ENCODE peak calls at places on chromosomes 4 and X, in five cellular contexts. One of them, this sample, is unnamed.
A peak's percentile ranks its signal among the peaks of the same experiment; 100 is the strongest.

GRCh38 chr4:1199556-1200331 is 27.4 kb upstream of the SPON2 start:
- DNase-seq in dorsolateral prefrontal cortex: peak; percentile 9
- DNase-seq in HL-60: no peak
- DNase-seq in OCI-LY7: no peak
- DNase-seq in coronary artery: peak; percentile 61
- DNase-seq in this sample: no peak

GRCh38 chr4:173547889-173548288 is 17.9 kb upstream of the HAND2 start:
- DNase-seq in coronary artery: no peak
- DNase-seq in OCI-LY7: no peak
- DNase-seq in dorsolateral prefrontal cortex: no peak
- DNase-seq in HL-60: peak; percentile 30
- DNase-seq in this sample: no peak

GRCh38 chr4:139907001-139907809 is 241.6 kb downstream of the MGST2 start:
- DNase-seq in HL-60: no peak
- DNase-seq in dorsolateral prefrontal cortex: no peak
- DNase-seq in OCI-LY7: no peak
- DNase-seq in coronary artery: no peak
- DNase-seq in this sample: no peak

GRCh38 chrX:69124108-69124507 is 41.1 kb downstream of the PJA1 start:
- DNase-seq in coronary artery: no peak
- DNase-seq in dorsolateral prefrontal cortex: no peak
- DNase-seq in OCI-LY7: no peak
- DNase-seq in HL-60: no peak
- DNase-seq in this sample: no peak

GRCh38 chrX:120732879-120733278 is 103.0 kb upstream of the C1GALT1C1 start:
- DNase-seq in dorsolateral prefrontal cortex: no peak
- DNase-seq in coronary artery: no peak
- DNase-seq in OCI-LY7: no peak
- DNase-seq in HL-60: no peak
- DNase-seq in this sample: no peak

GRCh38 chr4:138659041-138659565 is 356.5 kb upstream of the NOCT start:
- DNase-seq in OCI-LY7: no peak
- DNase-seq in HL-60: no peak
- DNase-seq in dorsolateral prefrontal cortex: no peak
- DNase-seq in coronary artery: no peak
- DNase-seq in this sample: no peak

GRCh38 chrX:9291666-9292065 is 173.2 kb upstream of the TBL1X start:
- DNase-seq in dorsolateral prefrontal cortex: no peak
- DNase-seq in HL-60: no peak
- DNase-seq in OCI-LY7: no peak
- DNase-seq in coronary artery: no peak
- DNase-seq in this sample: no peak

GRCh38 chrX:56813318-56813837 is 84.3 kb downstream of the NBDY start:
- DNase-seq in coronary artery: peak; percentile 75
- DNase-seq in HL-60: peak; percentile 62
- DNase-seq in OCI-LY7: no peak
- DNase-seq in dorsolateral prefrontal cortex: no peak
- DNase-seq in this sample: no peak

GRCh38 chr4:68948044-68948743 is 3.4 kb downstream of the UGT2A3 start:
- DNase-seq in HL-60: no peak
- DNase-seq in coronary artery: no peak
- DNase-seq in OCI-LY7: no peak
- DNase-seq in dorsolateral prefrontal cortex: no peak
- DNase-seq in this sample: no peak

GRCh38 chr4:103424853-103425252 is 226.7 kb upstream of the CENPE start:
- DNase-seq in HL-60: no peak
- DNase-seq in dorsolateral prefrontal cortex: no peak
- DNase-seq in OCI-LY7: no peak
- DNase-seq in coronary artery: no peak
- DNase-seq in this sample: no peak

GRCh38 chr4:161929966-161930365 is 233.8 kb downstream of the FSTL5 start:
- DNase-seq in HL-60: no peak
- DNase-seq in dorsolateral prefrontal cortex: no peak
- DNase-seq in coronary artery: no peak
- DNase-seq in OCI-LY7: no peak
- DNase-seq in this sample: no peak

GRCh38 chrX:1466971-1467561 is 14.4 kb upstream of the ASMTL start:
- DNase-seq in dorsolateral prefrontal cortex: no peak
- DNase-seq in HL-60: peak; percentile 51
- DNase-seq in coronary artery: peak; percentile 38
- DNase-seq in OCI-LY7: peak; percentile 90
- DNase-seq in this sample: no peak

GRCh38 chr4:13627185-13627605 is 330 bp downstream of the BOD1L1 start:
- DNase-seq in HL-60: peak; percentile 30
- DNase-seq in dorsolateral prefrontal cortex: no peak
- DNase-seq in OCI-LY7: peak; percentile 55
- DNase-seq in coronary artery: no peak
- DNase-seq in this sample: no peak

GRCh38 chr4:20367446-20367845 is 115.7 kb downstream of the SLIT2 start:
- DNase-seq in OCI-LY7: no peak
- DNase-seq in dorsolateral prefrontal cortex: no peak
- DNase-seq in coronary artery: no peak
- DNase-seq in HL-60: no peak
- DNase-seq in this sample: no peak

GRCh38 chrX:43958529-43958928 is 14.7 kb downstream of the NDP start:
- DNase-seq in HL-60: peak; percentile 42
- DNase-seq in OCI-LY7: peak; percentile 40
- DNase-seq in coronary artery: no peak
- DNase-seq in dorsolateral prefrontal cortex: peak; percentile 35
- DNase-seq in this sample: peak; percentile 46

GRCh38 chr4:57109847-57110634 is at the start of gene IGFBP7:
- DNase-seq in coronary artery: peak; percentile 88
- DNase-seq in HL-60: peak; percentile 34
- DNase-seq in OCI-LY7: no peak
- DNase-seq in dorsolateral prefrontal cortex: no peak
- DNase-seq in this sample: no peak

GRCh38 chr4:95023110-95023509 is 265.4 kb downstream of the BMPR1B start:
- DNase-seq in dorsolateral prefrontal cortex: no peak
- DNase-seq in OCI-LY7: no peak
- DNase-seq in coronary artery: no peak
- DNase-seq in HL-60: no peak
- DNase-seq in this sample: no peak

GRCh38 chrX:40006025-40007017 is 91.4 kb downstream of the BCOR start:
- DNase-seq in HL-60: peak; percentile 12
- DNase-seq in OCI-LY7: no peak
- DNase-seq in coronary artery: no peak
- DNase-seq in dorsolateral prefrontal cortex: no peak
- DNase-seq in this sample: no peak

GRCh38 chr4:180799798-180800197 is 1443.4 kb upstream of the TENM3 start:
- DNase-seq in dorsolateral prefrontal cortex: no peak
- DNase-seq in coronary artery: no peak
- DNase-seq in OCI-LY7: no peak
- DNase-seq in HL-60: no peak
- DNase-seq in this sample: no peak

GRCh38 chr4:149521611-149522010 is 294.0 kb downstream of the IQCM start:
- DNase-seq in dorsolateral prefrontal cortex: no peak
- DNase-seq in OCI-LY7: no peak
- DNase-seq in coronary artery: no peak
- DNase-seq in HL-60: no peak
- DNase-seq in this sample: no peak

GRCh38 chrX:78839711-78840110 is 92.2 kb downstream of the LPAR4 start:
- DNase-seq in coronary artery: no peak
- DNase-seq in dorsolateral prefrontal cortex: no peak
- DNase-seq in HL-60: no peak
- DNase-seq in OCI-LY7: no peak
- DNase-seq in this sample: no peak

GRCh38 chr4:7210818-7211217 is 18.5 kb downstream of the SORCS2 start:
- DNase-seq in dorsolateral prefrontal cortex: no peak
- DNase-seq in HL-60: no peak
- DNase-seq in OCI-LY7: no peak
- DNase-seq in coronary artery: no peak
- DNase-seq in this sample: peak; percentile 37
- H3K4me3 ChIP-seq in dorsolateral prefrontal cortex: no peak overlapping the region
- H3K4me3 ChIP-seq in HL-60: no peak overlapping the region
- H3K4me3 ChIP-seq in OCI-LY7: no peak overlapping the region
- H3K4me3 ChIP-seq in coronary artery: no peak overlapping the region
- H3K4me3 ChIP-seq in this sample: no peak overlapping the region

GRCh38 chrX:29044802-29045201 is 457.6 kb downstream of the IL1RAPL1 start:
- DNase-seq in HL-60: no peak
- DNase-seq in coronary artery: no peak
- DNase-seq in dorsolateral prefrontal cortex: no peak
- DNase-seq in OCI-LY7: no peak
- DNase-seq in this sample: no peak
- TF ChIP-seq CTCF in HL-60: no peak
- TF ChIP-seq CTCF in coronary artery: no peak
- TF ChIP-seq CTCF in dorsolateral prefrontal cortex: peak; percentile 26
- TF ChIP-seq CTCF in OCI-LY7: no peak
- TF ChIP-seq CTCF in this sample: no peak

DNA sequence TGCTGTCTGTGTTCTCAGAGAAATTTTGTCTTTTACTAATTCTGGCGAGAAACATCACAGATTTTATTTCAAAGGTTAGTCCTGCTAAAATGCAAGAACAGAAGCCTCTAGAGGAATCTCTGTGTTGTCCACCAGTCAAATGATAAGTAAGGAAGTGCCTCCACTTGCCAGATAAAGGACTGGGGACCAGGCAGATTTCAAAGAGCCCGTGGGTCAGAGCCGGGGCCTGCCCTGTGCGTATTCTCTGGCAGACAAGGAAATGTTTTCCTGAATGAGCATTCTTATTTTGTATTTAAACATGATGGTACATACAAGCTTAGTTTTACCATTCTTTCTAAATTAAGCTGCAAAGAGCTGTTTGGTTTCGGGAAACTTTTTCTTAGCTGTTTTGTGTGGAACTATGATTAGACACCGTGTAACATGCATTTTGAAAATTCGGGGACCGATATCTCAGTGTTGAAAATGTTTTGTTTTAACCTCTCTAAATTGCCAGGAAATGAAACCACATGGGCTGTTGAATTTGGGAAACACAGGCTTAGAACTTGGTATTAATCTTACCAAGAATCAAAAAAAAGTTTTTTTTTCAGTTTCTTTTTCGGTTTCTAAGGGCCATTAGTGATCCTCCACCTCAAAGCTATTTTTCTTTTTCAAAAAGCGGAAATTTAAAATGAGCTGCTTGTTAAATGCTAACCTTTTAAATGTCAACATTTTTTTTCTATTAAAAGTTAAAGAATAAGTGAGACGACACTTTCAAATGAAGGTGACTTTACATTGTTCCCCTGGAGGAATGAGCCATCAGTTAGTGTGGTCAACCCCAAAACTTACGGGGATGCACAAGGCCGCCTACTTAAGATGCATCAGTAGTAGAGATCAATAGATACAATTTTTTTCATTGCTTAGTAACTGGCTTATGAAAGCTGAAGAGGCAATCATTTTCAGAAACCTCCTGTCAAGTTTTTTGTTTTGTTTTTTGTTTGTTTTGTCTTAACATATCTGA is 89.6 kb upstream of the MTM1 start:
- DNase-seq in HL-60: no peak
- DNase-seq in coronary artery: no peak
- DNase-seq in dorsolateral prefrontal cortex: no peak
- DNase-seq in OCI-LY7: no peak
- DNase-seq in this sample: no peak
- H3K4me3 ChIP-seq in HL-60: no peak overlapping the region
- H3K4me3 ChIP-seq in coronary artery: no peak overlapping the region
- H3K4me3 ChIP-seq in dorsolateral prefrontal cortex: no peak overlapping the region
- H3K4me3 ChIP-seq in OCI-LY7: no peak overlapping the region
- H3K4me3 ChIP-seq in this sample: no peak overlapping the region

DNA sequence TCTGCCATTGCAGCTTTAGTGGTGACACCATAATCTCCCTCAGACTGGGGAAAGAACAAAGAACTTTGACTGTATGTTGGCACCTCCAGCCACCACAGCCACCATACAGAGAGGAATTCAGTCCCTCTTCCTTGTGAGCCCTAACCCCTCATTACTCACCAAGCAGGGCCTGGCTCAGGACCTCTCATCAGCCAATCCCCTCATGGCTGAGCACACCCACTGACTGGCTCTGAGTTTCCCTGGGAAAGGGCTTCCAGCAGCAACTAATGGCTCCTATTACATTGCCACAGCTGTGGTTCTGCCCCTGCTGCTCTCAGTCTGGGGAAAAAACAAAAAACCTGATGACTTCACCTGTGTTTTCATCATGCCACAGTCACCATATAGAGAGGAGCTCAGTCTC is 1482.6 kb downstream of the FAM133A start:
- DNase-seq in HL-60: no peak
- DNase-seq in OCI-LY7: no peak
- DNase-seq in dorsolateral prefrontal cortex: no peak
- DNase-seq in coronary artery: no peak
- DNase-seq in this sample: no peak
- TF ChIP-seq CTCF in HL-60: no peak
- TF ChIP-seq CTCF in OCI-LY7: no peak
- TF ChIP-seq CTCF in dorsolateral prefrontal cortex: no peak
- TF ChIP-seq CTCF in coronary artery: no peak
- TF ChIP-seq CTCF in this sample: no peak

GRCh38 chr4:38667005-38667771 is 3.2 kb downstream of the KLF3 start:
- DNase-seq in HL-60: peak; percentile 95
- DNase-seq in dorsolateral prefrontal cortex: peak; percentile 81
- DNase-seq in OCI-LY7: peak; percentile 16
- DNase-seq in coronary artery: peak; percentile 90
- DNase-seq in this sample: peak; percentile 89

GRCh38 chr4:38668203-38668602 is 4.2 kb downstream of the KLF3 start:
- DNase-seq in dorsolateral prefrontal cortex: no peak
- DNase-seq in coronary artery: no peak
- DNase-seq in OCI-LY7: no peak
- DNase-seq in HL-60: no peak
- DNase-seq in this sample: no peak

GRCh38 chr4:38670061-38670894 is 6.3 kb downstream of the KLF3 start:
- DNase-seq in HL-60: no peak
- DNase-seq in dorsolateral prefrontal cortex: no peak
- DNase-seq in coronary artery: no peak
- DNase-seq in OCI-LY7: no peak
- DNase-seq in this sample: no peak

GRCh38 chr4:38670939-38671593 is 7.1 kb downstream of the KLF3 start:
- DNase-seq in OCI-LY7: no peak
- DNase-seq in HL-60: peak; percentile 46
- DNase-seq in coronary artery: no peak
- DNase-seq in dorsolateral prefrontal cortex: no peak
- DNase-seq in this sample: no peak

DNA sequence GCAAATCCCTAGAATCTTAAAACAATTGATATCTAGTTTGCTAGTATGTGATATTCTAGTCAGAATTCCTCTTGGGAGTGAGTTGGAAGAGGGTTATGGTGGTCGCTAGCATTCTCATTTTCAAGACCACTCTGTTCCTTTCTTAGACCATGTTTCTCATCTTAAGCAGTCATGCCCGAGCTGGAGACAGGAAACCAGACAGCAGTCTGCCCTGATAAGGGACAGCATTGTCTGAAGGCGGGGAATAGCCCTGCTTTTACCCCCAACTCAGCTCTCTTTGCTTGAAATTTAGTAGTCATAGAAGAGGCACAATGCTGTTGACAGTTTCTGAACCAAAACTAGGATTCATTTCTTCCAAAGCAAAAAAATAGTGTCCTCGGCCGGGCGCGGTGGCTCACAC is 5.2 kb downstream of the KLF3 start:
- DNase-seq in dorsolateral prefrontal cortex: no peak
- DNase-seq in coronary artery: no peak
- DNase-seq in OCI-LY7: no peak
- DNase-seq in HL-60: no peak
- DNase-seq in this sample: no peak
- H3K4me3 ChIP-seq in dorsolateral prefrontal cortex: no peak overlapping the region
- H3K4me3 ChIP-seq in coronary artery: peak overlapping the region; percentile 35
- H3K4me3 ChIP-seq in OCI-LY7: no peak overlapping the region
- H3K4me3 ChIP-seq in HL-60: no peak overlapping the region
- H3K4me3 ChIP-seq in this sample: no peak overlapping the region

DNA sequence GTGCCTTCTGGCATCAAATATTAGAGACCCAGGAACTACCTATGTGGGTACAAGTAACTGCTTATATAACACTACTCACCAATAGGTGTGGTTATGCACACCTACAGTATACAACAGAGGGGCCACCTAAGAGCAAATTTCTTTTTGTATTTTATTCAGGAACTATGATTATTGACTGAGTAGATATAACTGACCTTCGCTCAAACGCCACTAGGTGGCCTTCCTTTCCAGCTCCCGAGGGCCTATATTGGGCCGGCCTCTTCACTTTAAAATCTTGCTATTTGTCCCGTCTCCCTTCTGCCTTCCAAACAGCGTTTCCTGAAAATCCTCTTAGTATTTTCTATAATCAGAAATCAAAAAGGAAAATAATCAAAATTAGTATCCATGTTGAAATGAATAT is 19.9 kb upstream of the PABPC5 start:
- DNase-seq in coronary artery: no peak
- DNase-seq in dorsolateral prefrontal cortex: no peak
- DNase-seq in OCI-LY7: no peak
- DNase-seq in HL-60: no peak
- DNase-seq in this sample: no peak
- TF ChIP-seq CTCF in coronary artery: peak; percentile 29
- TF ChIP-seq CTCF in dorsolateral prefrontal cortex: peak; percentile 55
- TF ChIP-seq CTCF in OCI-LY7: peak; percentile 45
- TF ChIP-seq CTCF in HL-60: no peak
- TF ChIP-seq CTCF in this sample: no peak

This sample was measured in AG04449.